ENCODE peak calls at places on chromosomes 13 and 19, in six cellular contexts. M, T, N, U, R and G are unnamed samples.

GRCh38 chr13:75308222-75308621 is 173.7 kb downstream of the TBC1D4 start:
- DNase-seq in N (no peak), T (no peak), M (no peak), R (no peak), U (no peak), G (no peak)

GRCh38 chr19:5955638-5955935 is 22.4 kb downstream of the RANBP3 start:
- DNase-seq in N (no peak), U (no peak), T (no peak), R (no peak), M (no peak), G (no peak)

GRCh38 chr13:101025925-101026324 is 351.3 kb upstream of the TMTC4 start:
- DNase-seq in U (no peak), M (no peak), N (no peak), T (no peak), R (no peak), G (no peak)

GRCh38 chr19:55082023-55082851 is 6.6 kb downstream of the EPS8L1 start:
- DNase-seq in U (no peak), M (peak), T (peak), R (no peak), N (no peak), G (peak)

GRCh38 chr19:4449022-4449825 is 8.4 kb downstream of the UBXN6 start:
- DNase-seq in U (no peak), M (no peak), N (no peak), R (no peak), T (no peak), G (peak)

GRCh38 chr13:33445476-33445875 is 159.9 kb upstream of the STARD13 start:
- DNase-seq in U (no peak), N (no peak), T (no peak), R (no peak), M (no peak), G (no peak)

GRCh38 chr13:75687145-75687763 is 51.1 kb downstream of the LMO7 start:
- DNase-seq in T (peak), M (no peak), U (no peak), N (peak), R (peak), G (peak)

GRCh38 chr19:13298565-13299481 is 148.6 kb downstream of the IER2 start:
- DNase-seq in T (no peak), M (no peak), U (no peak), R (no peak), N (no peak), G (no peak)

GRCh38 chr13:32426191-32426980 is 1.5 kb downstream of the N4BP2L1 start:
- DNase-seq in M (peak), U (peak), R (no peak), T (no peak), N (no peak), G (no peak)

GRCh38 chr13:21736926-21737325 is 66.1 kb downstream of the FGF9 start:
- DNase-seq in U (no peak), T (no peak), M (no peak), R (no peak), N (no peak), G (no peak)

GRCh38 chr13:24074687-24075086 is 85.8 kb upstream of the SPATA13 start:
- DNase-seq in R (no peak), U (no peak), T (no peak), N (no peak), M (no peak), G (no peak)

GRCh38 chr19:10884273-10884672 is 12.9 kb downstream of the CARM1 start:
- DNase-seq in U (no peak), R (peak), N (no peak), T (peak), M (peak), G (no peak)

GRCh38 chr19:47094557-47095517 is 18.7 kb downstream of the ZC3H4 start:
- DNase-seq in T (peak), U (peak), N (no peak), M (no peak), R (no peak), G (no peak)